ENCODE peak calls at places on chromosomes 7 and 10, in eight cellular contexts. S, I, V, Q, U, G, P and C are unnamed samples.

GRCh38 chr7:11212816-11213215 is 239.1 kb downstream of the PHF14 start:
- DNase-seq in V (no peak), S (no peak), G (no peak), U (no peak), I (no peak), Q (no peak), P (no peak), C (no peak)

GRCh38 chr7:81213394-81213793 is 294.5 kb upstream of the SEMA3C start:
- DNase-seq in S (no peak), G (no peak), I (no peak), Q (no peak), V (no peak), P (no peak), U (no peak), C (no peak)

GRCh38 chr7:29858080-29858951 is 52.0 kb downstream of the WIPF3 start:
- DNase-seq in Q (no peak), G (no peak), S (no peak), P (no peak), I (no peak), U (no peak), V (no peak), C (no peak)

GRCh38 chr7:101953248-101953819 is 135.9 kb downstream of the CUX1 start:
- DNase-seq in G (no peak), V (peak), P (peak), I (no peak), S (no peak), U (no peak), Q (no peak), C (no peak)

GRCh38 chr10:24727811-24728210 is 4.1 kb upstream of the ARHGAP21 start:
- DNase-seq in Q (peak), I (no peak), S (no peak), P (no peak), V (no peak), G (no peak), U (no peak), C (peak)

GRCh38 chr7:140316165-140316661 is 82.1 kb downstream of the SLC37A3 start:
- DNase-seq in S (peak), V (no peak), Q (no peak), G (no peak), P (no peak), I (peak), U (no peak), C (no peak)

GRCh38 chr10:9814285-9814866 is 1203.3 kb upstream of the CELF2 start:
- DNase-seq in I (no peak), P (no peak), Q (no peak), U (no peak), V (no peak), S (no peak), G (no peak), C (no peak)

GRCh38 chr10:56547163-56547562 is 186.1 kb upstream of the ZWINT start:
- DNase-seq in I (no peak), Q (no peak), G (no peak), S (no peak), U (no peak), P (no peak), V (no peak), C (no peak)

GRCh38 chr7:2649991-2650390 is 18.2 kb downstream of the TTYH3 start:
- DNase-seq in U (no peak), I (no peak), P (no peak), Q (no peak), V (no peak), S (no peak), G (no peak), C (no peak)

GRCh38 chr7:85716353-85716752 is 529.5 kb upstream of the SEMA3D start:
- DNase-seq in V (no peak), I (no peak), G (no peak), P (no peak), Q (no peak), U (no peak), S (no peak), C (no peak)

GRCh38 chr7:149820622-149821190 is 17.5 kb upstream of the ZNF862 start:
- DNase-seq in P (no peak), U (no peak), I (no peak), G (no peak), V (no peak), Q (no peak), S (no peak), C (no peak)

GRCh38 chr7:158495780-158496179 is 91.8 kb downstream of the PTPRN2 start:
- DNase-seq in Q (no peak), P (no peak), S (no peak), V (no peak), U (no peak), G (no peak), I (no peak), C (peak)

GRCh38 chr7:101171442-101171837 is 6.1 kb upstream of the VGF start:
- DNase-seq in P (no peak), I (no peak), V (no peak), U (no peak), S (no peak), Q (no peak), G (no peak), C (no peak)

GRCh38 chr10:29648983-29649268 is 14.2 kb upstream of the SVIL start:
- DNase-seq in G (no peak), V (no peak), S (no peak), P (no peak), U (no peak), I (peak), Q (no peak), C (no peak)

GRCh38 chr10:124296121-124296812 is 122.5 kb downstream of the OAT start:
- DNase-seq in V (no peak), P (no peak), S (no peak), G (no peak), U (peak), Q (no peak), I (no peak), C (no peak)

GRCh38 chr10:35532141-35532540 is 73.0 kb upstream of the GJD4 start:
- DNase-seq in P (no peak), S (no peak), Q (no peak), G (no peak), U (no peak), V (no peak), I (no peak), C (no peak)

GRCh38 chr7:148299335-148299734 is 291.2 kb upstream of the C7orf33 start:
- DNase-seq in U (no peak), S (no peak), V (no peak), Q (no peak), I (no peak), P (no peak), G (no peak), C (no peak)

GRCh38 chr7:92835851-92836488 is 403 bp downstream of the CDK6 start:
- DNase-seq in Q (peak), S (no peak), U (no peak), I (peak), V (no peak), P (no peak), G (peak), C (no peak)

GRCh38 chr7:70334883-70335282 is 736.6 kb downstream of the AUTS2 start:
- DNase-seq in S (no peak), Q (no peak), G (no peak), U (no peak), I (no peak), P (no peak), V (no peak), C (no peak)

GRCh38 chr7:108637049-108637621 is 67.5 kb downstream of the DNAJB9 start:
- DNase-seq in V (no peak), G (no peak), I (no peak), Q (no peak), P (no peak), U (no peak), S (no peak), C (no peak)

GRCh38 chr7:142519077-142519789 is 230.0 kb upstream of the PRSS1 start:
- DNase-seq in S (no peak), V (no peak), P (no peak), Q (no peak), I (no peak), U (no peak), G (no peak), C (no peak)

GRCh38 chr7:111255576-111255975 is 164.6 kb downstream of the LRRN3 start:
- DNase-seq in P (no peak), Q (no peak), S (no peak), I (no peak), U (no peak), V (no peak), G (no peak), C (no peak)

GRCh38 chr10:97025613-97026242 is 160.0 kb downstream of the SLIT1 start:
- DNase-seq in S (no peak), Q (peak), G (peak), P (no peak), V (peak), I (peak), U (no peak), C (peak)

GRCh38 chr10:71268247-71268691 is 50.8 kb upstream of the SLC29A3 start:
- DNase-seq in P (no peak), Q (no peak), V (no peak), I (no peak), U (no peak), G (no peak), S (no peak), C (peak)

GRCh38 chr7:115406216-115406615 is 484.3 kb downstream of the MDFIC start:
- DNase-seq in V (no peak), P (no peak), Q (no peak), U (no peak), S (no peak), G (no peak), I (no peak), C (no peak)

GRCh38 chr7:2873146-2873545 is 29.0 kb upstream of the GNA12 start:
- DNase-seq in Q (no peak), P (no peak), S (no peak), U (no peak), G (no peak), I (no peak), V (no peak), C (no peak)

GRCh38 chr7:23298141-23298851 is 843 bp upstream of the MALSU1 start:
- DNase-seq in I (no peak), S (no peak), Q (no peak), U (no peak), P (no peak), G (no peak), V (no peak), C (no peak)

GRCh38 chr7:39085590-39086049 is 107.9 kb downstream of the POU6F2 start:
- DNase-seq in V (no peak), P (no peak), G (no peak), I (no peak), S (no peak), Q (no peak), U (no peak), C (peak)

GRCh38 chr7:92205987-92206386 is 27.0 kb upstream of the LRRD1 start:
- DNase-seq in S (no peak), I (no peak), V (no peak), G (no peak), U (no peak), P (no peak), Q (no peak), C (no peak)

GRCh38 chr10:67772894-67773511 is 65.0 kb downstream of the DNAJC12 start:
- DNase-seq in I (no peak), S (no peak), P (peak), G (no peak), V (peak), Q (no peak), U (no peak), C (no peak)

GRCh38 chr7:36497775-36498174 is 108.1 kb downstream of the ANLN start:
- DNase-seq in P (no peak), Q (no peak), G (no peak), U (no peak), V (no peak), S (no peak), I (no peak), C (no peak)

GRCh38 chr7:24652551-24652950 is 79.3 kb downstream of the PALS2 start:
- DNase-seq in Q (no peak), U (no peak), I (no peak), P (no peak), S (no peak), V (no peak), G (no peak), C (no peak)

GRCh38 chr10:68096913-68097509 is 12.3 kb upstream of the MYPN start:
- DNase-seq in I (peak), P (no peak), U (no peak), V (no peak), G (no peak), S (peak), Q (no peak), C (no peak)

GRCh38 chr7:39733881-39734571 is 110.7 kb downstream of the RALA start:
- DNase-seq in U (no peak), S (peak), P (no peak), G (no peak), V (no peak), I (no peak), Q (no peak), C (no peak)

GRCh38 chr10:128211064-128211504 is 84.9 kb upstream of the MKI67 start:
- DNase-seq in V (no peak), P (no peak), U (no peak), S (no peak), I (no peak), Q (no peak), G (no peak), C (no peak)

GRCh38 chr10:26015092-26015491 is 81.1 kb downstream of the MYO3A start:
- DNase-seq in P (no peak), G (no peak), Q (no peak), U (no peak), S (no peak), I (no peak), V (no peak), C (no peak)